ENCODE peak calls at places on chromosomes 7 and 10, in seven cellular contexts. V, P, A, K, I, Q and O are unnamed samples.

GRCh38 chr10:114613237-114613979 is 44.7 kb downstream of the ABLIM1 start:
- DNase-seq in I (no peak), Q (no peak), K (peak), A (no peak), P (no peak), V (no peak), O (no peak)

GRCh38 chr7:19713676-19714075 is 4.8 kb upstream of the POLR1F start:
- DNase-seq in K (no peak), A (peak), Q (peak), P (peak), V (peak), I (peak), O (no peak)

GRCh38 chr10:31147220-31147608 is 115.5 kb upstream of the ZNF438 start:
- DNase-seq in A (no peak), V (peak), Q (peak), P (peak), I (no peak), K (no peak), O (no peak)

GRCh38 chr10:69802424-69803161 is 887 bp downstream of the COL13A1 start:
- DNase-seq in Q (no peak), K (no peak), V (peak), P (no peak), A (peak), I (no peak), O (peak)

GRCh38 chr7:2029211-2029905 is 203.4 kb downstream of the MAD1L1 start:
- DNase-seq in Q (no peak), V (no peak), A (no peak), P (no peak), I (no peak), K (no peak), O (peak)

GRCh38 chr7:130421685-130422084 is 19.1 kb downstream of the CEP41 start:
- DNase-seq in V (peak), A (peak), I (no peak), K (no peak), Q (no peak), P (no peak), O (no peak)

GRCh38 chr7:101803203-101804086 is 14.0 kb upstream of the CUX1 start:
- DNase-seq in V (no peak), Q (no peak), P (no peak), I (no peak), K (no peak), A (no peak), O (no peak)

GRCh38 chr10:125029584-125030242 is 87.8 kb downstream of the ZRANB1 start:
- DNase-seq in V (no peak), P (peak), Q (peak), K (no peak), I (no peak), A (no peak), O (no peak)

GRCh38 chr10:112711366-112711765 is 238.7 kb upstream of the TCF7L2 start:
- DNase-seq in P (no peak), V (no peak), I (no peak), Q (no peak), K (no peak), A (no peak), O (no peak)

GRCh38 chr7:28984631-28985030 is 26.5 kb upstream of the TRIL start:
- DNase-seq in P (peak), K (no peak), A (peak), V (peak), Q (peak), I (no peak), O (no peak)

GRCh38 chr10:13331641-13332040 is 16.5 kb downstream of the SEPHS1 start:
- DNase-seq in P (no peak), I (no peak), Q (no peak), K (no peak), V (no peak), A (no peak), O (no peak)

GRCh38 chr7:144048648-144049047 is at the start of gene OR2A5:
- DNase-seq in Q (no peak), V (no peak), I (no peak), A (no peak), K (no peak), P (no peak), O (no peak)

GRCh38 chr7:151351967-151352366 is 10.4 kb downstream of the NUB1 start:
- DNase-seq in K (no peak), V (no peak), P (no peak), A (no peak), I (no peak), Q (no peak), O (peak)

GRCh38 chr10:42112331-42113157 is 525.8 kb downstream of the ZNF33B start:
- DNase-seq in A (no peak), Q (no peak), V (no peak), K (no peak), I (no peak), P (no peak), O (no peak)

GRCh38 chr10:92350411-92350810 is 59.4 kb downstream of the MARCHF5 start:
- DNase-seq in Q (no peak), A (no peak), I (no peak), P (no peak), V (no peak), K (no peak), O (no peak)

GRCh38 chr7:83588602-83589240 is 60.2 kb downstream of the SEMA3E start:
- DNase-seq in Q (no peak), K (no peak), P (no peak), I (no peak), A (no peak), V (no peak), O (no peak)

GRCh38 chr7:89042963-89043362 is 247.4 kb upstream of the TEX47 start:
- DNase-seq in P (no peak), V (no peak), A (no peak), I (no peak), Q (no peak), K (no peak), O (no peak)